ENCODE peak calls at places on chromosomes 11 and 22, in nine cellular contexts. R is foreskin fibroblast, G is AG09319, E is GM10248, D is heart right ventricle, L is foreskin keratinocyte, J is gastrocnemius medialis, U is nephron progenitor cell, P is OCI-LY7. T is an unnamed sample.

GRCh38 chr22:40524392-40525249 is 111.9 kb downstream of the MRTFA start:
- DNase-seq in R (no peak), G (no peak), E (no peak), D (no peak), L (no peak), J (no peak), U (no peak), P (peak; percentile 39), T (no peak)

GRCh38 chr22:36368359-36368983 is 19.3 kb downstream of the MYH9 start:
- DNase-seq in R (peak; percentile 77), G (no peak), E (no peak), D (no peak), L (peak; percentile 76), J (no peak), U (peak; percentile 58), P (no peak), T (no peak)

GRCh38 chr22:48919187-48919590 is 908.5 kb downstream of the BRD1 start:
- DNase-seq in R (no peak), G (no peak), E (no peak), D (no peak), L (peak; percentile 3), J (no peak), U (no peak), P (no peak), T (no peak)

GRCh38 chr11:31355817-31356216 is 13.7 kb downstream of the DCDC1 start:
- DNase-seq in R (no peak), G (no peak), E (no peak), D (no peak), L (peak; percentile 55), J (no peak), U (no peak), P (no peak), T (no peak)

GRCh38 chr11:130671801-130672700 is 223.6 kb downstream of the ADAMTS15 start:
- DNase-seq in R (peak; percentile 65), G (peak; percentile 89), E (no peak), D (peak; percentile 83), L (peak; percentile 56), J (peak; percentile 16), U (peak; percentile 41), P (no peak), T (no peak)

GRCh38 chr22:42745118-42745517 is 24.4 kb upstream of the A4GALT start:
- DNase-seq in R (no peak), G (no peak), E (no peak), D (no peak), L (peak; percentile 47), J (no peak), U (no peak), P (no peak), T (peak; percentile 6)

GRCh38 chr22:23829845-23830372 is 8.9 kb downstream of the DERL3 start:
- DNase-seq in R (peak; percentile 82), G (peak; percentile 84), E (no peak), D (no peak), L (no peak), J (no peak), U (no peak), P (no peak), T (no peak)

GRCh38 chr11:61133145-61133544 is 28.1 kb downstream of the VPS37C start:
- DNase-seq in R (no peak), G (no peak), E (no peak), D (no peak), L (no peak), J (no peak), U (no peak), P (no peak), T (no peak)

GRCh38 chr11:32751381-32751780 is 43.1 kb downstream of the CCDC73 start:
- DNase-seq in R (no peak), G (no peak), E (no peak), D (no peak), L (no peak), J (no peak), U (no peak), P (no peak), T (no peak)

GRCh38 chr22:23306438-23306921 is 126.2 kb downstream of the BCR start:
- DNase-seq in R (peak; percentile 42), G (no peak), E (no peak), D (no peak), L (no peak), J (no peak), U (no peak), P (no peak), T (no peak)

GRCh38 chr11:65425971-65426838 is 3.6 kb downstream of the NEAT1 start:
- DNase-seq in R (peak; percentile 68), G (no peak), E (no peak), D (no peak), L (peak; percentile 89), J (no peak), U (no peak), P (peak; percentile 80), T (peak; percentile 74)

GRCh38 chr22:38305481-38306448 is 11.5 kb downstream of the CSNK1E start:
- DNase-seq in R (no peak), G (no peak), E (peak; percentile 75), D (no peak), L (no peak), J (no peak), U (peak; percentile 20), P (peak; percentile 73), T (peak; percentile 80)

GRCh38 chr11:103024086-103024485 is 67.9 kb downstream of the DCUN1D5 start:
- DNase-seq in R (no peak), G (no peak), E (no peak), D (no peak), L (no peak), J (no peak), U (no peak), P (no peak), T (no peak)

GRCh38 chr22:30290679-30291333 is 1.5 kb upstream of the CASTOR1 start:
- DNase-seq in R (peak; percentile 71), G (no peak), E (no peak), D (peak; percentile 94), L (peak; percentile 86), J (peak; percentile 70), U (no peak), P (peak; percentile 58), T (no peak)

GRCh38 chr11:1406571-1407485 is 17.1 kb downstream of the BRSK2 start:
- DNase-seq in R (no peak), G (no peak), E (no peak), D (no peak), L (no peak), J (no peak), U (no peak), P (no peak), T (no peak)

GRCh38 chr11:69644071-69644961 is 3.4 kb downstream of the CCND1 start:
- DNase-seq in R (peak; percentile 86), G (peak; percentile 77), E (no peak), D (peak; percentile 82), L (peak; percentile 32), J (no peak), U (no peak), P (no peak), T (no peak)

GRCh38 chr11:44097821-44098220 is 2.3 kb downstream of the EXT2 start:
- DNase-seq in R (no peak), G (no peak), E (no peak), D (no peak), L (peak; percentile 82), J (no peak), U (no peak), P (no peak), T (no peak)

GRCh38 chr11:8973121-8973520 is 8.9 kb upstream of the TMEM9B start:
- DNase-seq in R (no peak), G (no peak), E (no peak), D (no peak), L (no peak), J (no peak), U (no peak), P (no peak), T (no peak)

GRCh38 chr11:2562181-2562581 is 117.4 kb downstream of the KCNQ1 start:
- DNase-seq in R (no peak), G (no peak), E (no peak), D (no peak), L (no peak), J (no peak), U (no peak), P (no peak), T (no peak)

GRCh38 chr22:45502215-45503070 is at the start of gene FBLN1:
- DNase-seq in R (peak; percentile 62), G (no peak), E (no peak), D (peak; percentile 53), L (no peak), J (no peak), U (peak; percentile 87), P (no peak), T (no peak)

GRCh38 chr11:105862736-105863367 is 159.2 kb downstream of the MSANTD4 start:
- DNase-seq in R (peak; percentile 41), G (peak; percentile 10), E (peak; percentile 7), D (no peak), L (peak; percentile 39), J (no peak), U (no peak), P (peak; percentile 47), T (peak; percentile 17)
- TF ChIP-seq CTCF in R (peak; percentile 52), G (peak; percentile 63), E (peak; percentile 48), D (peak; percentile 35), L (peak; percentile 81), J (peak; percentile 39), U (peak; percentile 72), P (peak; percentile 79), T (peak; percentile 50)

DNA sequence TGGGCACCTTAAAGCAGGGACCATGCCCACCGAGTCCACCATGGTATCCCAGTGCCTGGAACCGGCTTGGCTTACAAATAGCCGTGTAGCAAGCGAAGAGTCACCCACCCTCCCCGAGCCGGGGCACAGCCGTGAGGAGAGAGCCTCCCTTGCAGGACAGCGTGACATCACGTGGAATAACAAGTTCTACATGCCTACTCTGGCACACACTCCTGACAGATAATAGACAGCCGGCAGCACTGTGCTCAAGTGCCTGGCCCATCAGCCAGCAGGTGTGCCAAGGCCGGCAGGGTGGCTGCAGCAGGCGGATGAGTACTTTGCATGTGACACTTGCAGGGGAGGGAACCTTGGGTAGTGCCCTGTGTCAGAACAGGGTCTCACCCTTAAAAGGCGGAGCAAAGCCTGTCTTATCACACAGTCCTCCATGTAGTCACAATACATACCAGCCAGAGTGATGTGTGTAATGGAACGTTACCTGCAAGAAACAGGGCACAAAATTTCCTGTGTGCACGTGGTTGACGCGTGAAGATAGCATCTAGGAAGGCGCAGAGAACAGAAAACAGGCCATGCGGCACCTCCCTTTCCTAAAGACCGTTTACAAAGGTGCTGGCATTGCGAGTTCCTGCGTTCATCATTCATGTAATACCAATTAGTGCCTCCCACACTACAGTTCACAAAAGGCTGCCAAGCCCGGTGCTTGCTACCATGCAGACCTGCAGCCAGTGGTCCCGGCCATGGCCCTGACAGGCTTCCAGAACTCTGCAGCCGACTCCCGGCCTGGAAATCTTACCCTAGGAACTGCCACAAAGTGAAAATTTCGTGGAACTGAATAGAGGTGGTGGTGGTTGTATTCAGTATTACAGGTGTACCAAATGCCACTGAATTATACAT is 16.4 kb downstream of the TOM1 start:
- DNase-seq in R (no peak), G (no peak), E (no peak), D (peak; percentile 68), L (no peak), J (peak; percentile 95), U (no peak), P (no peak), T (no peak)
- TF ChIP-seq CTCF in R (no peak), G (no peak), E (no peak), D (no peak), L (no peak), J (no peak), U (no peak), P (no peak), T (no peak)

GRCh38 chr11:116895053-116895757 is 57.8 kb upstream of the APOA1 start:
- DNase-seq in R (no peak), G (no peak), E (peak; percentile 47), D (no peak), L (no peak), J (no peak), U (peak; percentile 38), P (no peak), T (no peak)
- TF ChIP-seq CTCF in R (peak; percentile 18), G (peak; percentile 15), E (peak; percentile 59), D (peak; percentile 12), L (peak; percentile 52), J (no peak), U (peak; percentile 40), P (peak; percentile 66), T (peak; percentile 51)

GRCh38 chr11:3642071-3642951 is 519 bp upstream of the ART5 start:
- DNase-seq in R (peak; percentile 74), G (peak; percentile 23), E (peak; percentile 82), D (peak; percentile 84), L (peak; percentile 32), J (peak; percentile 91), U (peak; percentile 97), P (no peak), T (peak; percentile 84)
- TF ChIP-seq CTCF in R (no peak), G (no peak), E (no peak), D (no peak), L (no peak), J (no peak), U (no peak), P (no peak), T (no peak)

T was measured in GM13977.